ENCODE peak calls at places on chromosome 22, in ten cellular contexts. One of them, this sample, is unnamed.

GRCh38 chr22:45584121-45584570 is 81.5 kb downstream of the FBLN1 start:
- DNase-seq in upper lobe of right lung: no peak
- DNase-seq in Jurkat, Clone E6-1: no peak
- DNase-seq in endothelial cell: no peak
- DNase-seq in sciatic nerve: no peak
- DNase-seq in PC-9: no peak
- DNase-seq in foreskin melanocyte: no peak
- DNase-seq in stimulated activated CD4-positive, alpha-beta T cell treated with anti-CD3 and anti-CD28 coated beads, Interleukin-4, amount 100 ng/mL, for 48 hours: no peak
- DNase-seq in fibroblast of mammary gland: peak
- DNase-seq in kidney tubule cell: no peak
- DNase-seq in this sample: peak

GRCh38 chr22:32796865-32797573 is 4.5 kb upstream of the TIMP3 start:
- DNase-seq in upper lobe of right lung: peak
- DNase-seq in Jurkat, Clone E6-1: peak
- DNase-seq in endothelial cell: peak
- DNase-seq in sciatic nerve: peak
- DNase-seq in PC-9: no peak
- DNase-seq in foreskin melanocyte: peak
- DNase-seq in stimulated activated CD4-positive, alpha-beta T cell treated with anti-CD3 and anti-CD28 coated beads, Interleukin-4, amount 100 ng/mL, for 48 hours: peak
- DNase-seq in fibroblast of mammary gland: peak
- DNase-seq in kidney tubule cell: peak
- DNase-seq in this sample: peak

GRCh38 chr22:28867191-28867590 is 16.2 kb upstream of the ZNRF3 start:
- DNase-seq in upper lobe of right lung: no peak
- DNase-seq in Jurkat, Clone E6-1: no peak
- DNase-seq in endothelial cell: no peak
- DNase-seq in sciatic nerve: no peak
- DNase-seq in PC-9: no peak
- DNase-seq in foreskin melanocyte: no peak
- DNase-seq in stimulated activated CD4-positive, alpha-beta T cell treated with anti-CD3 and anti-CD28 coated beads, Interleukin-4, amount 100 ng/mL, for 48 hours: no peak
- DNase-seq in fibroblast of mammary gland: no peak
- DNase-seq in kidney tubule cell: no peak
- DNase-seq in this sample: no peak

GRCh38 chr22:50530280-50530856 is 556 bp upstream of the TYMP start:
- DNase-seq in upper lobe of right lung: peak
- DNase-seq in Jurkat, Clone E6-1: no peak
- DNase-seq in endothelial cell: no peak
- DNase-seq in sciatic nerve: peak
- DNase-seq in PC-9: no peak
- DNase-seq in foreskin melanocyte: peak
- DNase-seq in stimulated activated CD4-positive, alpha-beta T cell treated with anti-CD3 and anti-CD28 coated beads, Interleukin-4, amount 100 ng/mL, for 48 hours: peak
- DNase-seq in fibroblast of mammary gland: peak
- DNase-seq in kidney tubule cell: peak
- DNase-seq in this sample: no peak

GRCh38 chr22:20524004-20524481 is 16.6 kb downstream of the MED15 start:
- DNase-seq in upper lobe of right lung: no peak
- DNase-seq in Jurkat, Clone E6-1: peak
- DNase-seq in endothelial cell: no peak
- DNase-seq in sciatic nerve: no peak
- DNase-seq in PC-9: no peak
- DNase-seq in foreskin melanocyte: no peak
- DNase-seq in stimulated activated CD4-positive, alpha-beta T cell treated with anti-CD3 and anti-CD28 coated beads, Interleukin-4, amount 100 ng/mL, for 48 hours: no peak
- DNase-seq in fibroblast of mammary gland: no peak
- DNase-seq in kidney tubule cell: peak
- DNase-seq in this sample: no peak

GRCh38 chr22:42932857-42933782 is 76.0 kb upstream of the ARFGAP3 start:
- DNase-seq in upper lobe of right lung: peak
- DNase-seq in Jurkat, Clone E6-1: no peak
- DNase-seq in endothelial cell: no peak
- DNase-seq in sciatic nerve: no peak
- DNase-seq in PC-9: no peak
- DNase-seq in foreskin melanocyte: no peak
- DNase-seq in stimulated activated CD4-positive, alpha-beta T cell treated with anti-CD3 and anti-CD28 coated beads, Interleukin-4, amount 100 ng/mL, for 48 hours: peak
- DNase-seq in fibroblast of mammary gland: no peak
- DNase-seq in kidney tubule cell: no peak
- DNase-seq in this sample: no peak

GRCh38 chr22:22945195-22945594 is 57.6 kb downstream of the IGLL5 start:
- DNase-seq in upper lobe of right lung: peak
- DNase-seq in Jurkat, Clone E6-1: no peak
- DNase-seq in endothelial cell: no peak
- DNase-seq in sciatic nerve: no peak
- DNase-seq in PC-9: no peak
- DNase-seq in foreskin melanocyte: no peak
- DNase-seq in stimulated activated CD4-positive, alpha-beta T cell treated with anti-CD3 and anti-CD28 coated beads, Interleukin-4, amount 100 ng/mL, for 48 hours: no peak
- DNase-seq in fibroblast of mammary gland: no peak
- DNase-seq in kidney tubule cell: no peak
- DNase-seq in this sample: no peak

GRCh38 chr22:44557064-44557748 is 59.2 kb upstream of the RTL6 start:
- DNase-seq in upper lobe of right lung: peak
- DNase-seq in Jurkat, Clone E6-1: no peak
- DNase-seq in endothelial cell: no peak
- DNase-seq in sciatic nerve: no peak
- DNase-seq in PC-9: no peak
- DNase-seq in foreskin melanocyte: no peak
- DNase-seq in stimulated activated CD4-positive, alpha-beta T cell treated with anti-CD3 and anti-CD28 coated beads, Interleukin-4, amount 100 ng/mL, for 48 hours: no peak
- DNase-seq in fibroblast of mammary gland: no peak
- DNase-seq in kidney tubule cell: no peak
- DNase-seq in this sample: no peak

GRCh38 chr22:38112361-38112760 is 1.9 kb upstream of the BAIAP2L2 start:
- DNase-seq in upper lobe of right lung: no peak
- DNase-seq in Jurkat, Clone E6-1: no peak
- DNase-seq in endothelial cell: no peak
- DNase-seq in sciatic nerve: no peak
- DNase-seq in PC-9: no peak
- DNase-seq in foreskin melanocyte: no peak
- DNase-seq in stimulated activated CD4-positive, alpha-beta T cell treated with anti-CD3 and anti-CD28 coated beads, Interleukin-4, amount 100 ng/mL, for 48 hours: no peak
- DNase-seq in fibroblast of mammary gland: no peak
- DNase-seq in kidney tubule cell: no peak
- DNase-seq in this sample: peak

GRCh38 chr22:49325531-49326395 is 501.9 kb downstream of the BRD1 start:
- DNase-seq in upper lobe of right lung: peak
- DNase-seq in Jurkat, Clone E6-1: no peak
- DNase-seq in endothelial cell: no peak
- DNase-seq in sciatic nerve: peak
- DNase-seq in PC-9: no peak
- DNase-seq in foreskin melanocyte: no peak
- DNase-seq in stimulated activated CD4-positive, alpha-beta T cell treated with anti-CD3 and anti-CD28 coated beads, Interleukin-4, amount 100 ng/mL, for 48 hours: no peak
- DNase-seq in fibroblast of mammary gland: no peak
- DNase-seq in kidney tubule cell: no peak
- DNase-seq in this sample: peak

GRCh38 chr22:43477151-43477725 is 65.4 kb downstream of the MPPED1 start:
- DNase-seq in upper lobe of right lung: no peak
- DNase-seq in Jurkat, Clone E6-1: no peak
- DNase-seq in endothelial cell: no peak
- DNase-seq in sciatic nerve: no peak
- DNase-seq in PC-9: no peak
- DNase-seq in foreskin melanocyte: no peak
- DNase-seq in stimulated activated CD4-positive, alpha-beta T cell treated with anti-CD3 and anti-CD28 coated beads, Interleukin-4, amount 100 ng/mL, for 48 hours: no peak
- DNase-seq in fibroblast of mammary gland: no peak
- DNase-seq in kidney tubule cell: no peak
- DNase-seq in this sample: no peak

GRCh38 chr22:37752189-37753061 is 55.3 kb upstream of the GCAT start:
- DNase-seq in upper lobe of right lung: peak
- DNase-seq in Jurkat, Clone E6-1: no peak
- DNase-seq in endothelial cell: no peak
- DNase-seq in sciatic nerve: peak
- DNase-seq in PC-9: peak
- DNase-seq in foreskin melanocyte: peak
- DNase-seq in stimulated activated CD4-positive, alpha-beta T cell treated with anti-CD3 and anti-CD28 coated beads, Interleukin-4, amount 100 ng/mL, for 48 hours: no peak
- DNase-seq in fibroblast of mammary gland: peak
- DNase-seq in kidney tubule cell: peak
- DNase-seq in this sample: peak